ENCODE peak calls at places on chromosomes 4 and X, in four cellular contexts. C is AG08396; T is stimulated activated CD4-positive, alpha-beta T cell treated with anti-CD3 and anti-CD28 coated beads, Interleukin-1b, Interleukin-23, amount 100 ng/mL, for 24 hours; Z is kidney tubule cell. Y is an unnamed sample.

GRCh38 chrX:29666361-29666760 is 549.0 kb upstream of the MAGEB2 start:
- DNase-seq in C (no peak), T (no peak), Z (no peak), Y (no peak)

GRCh38 chrX:46681849-46682248 is 77.1 kb downstream of the SLC9A7 start:
- DNase-seq in T (no peak), Z (no peak), C (no peak), Y (no peak)

GRCh38 chr4:187128226-187128625 is 404.6 kb upstream of the FAT1 start:
- DNase-seq in T (no peak), C (no peak), Z (peak), Y (no peak)

GRCh38 chrX:154751121-154751668 is 318 bp upstream of the GAB3 start:
- DNase-seq in Z (no peak), C (no peak), T (no peak), Y (no peak)

GRCh38 chrX:148448686-148449085 is 51.7 kb upstream of the AFF2 start:
- DNase-seq in T (no peak), Z (no peak), C (no peak), Y (no peak)

GRCh38 chrX:40094041-40094899 is 3.5 kb downstream of the BCOR start:
- DNase-seq in T (no peak), C (no peak), Z (peak), Y (no peak)

GRCh38 chrX:49250578-49250977 is 13.9 kb downstream of the FOXP3 start:
- DNase-seq in C (no peak), Z (no peak), T (no peak), Y (no peak)

GRCh38 chrX:120402363-120402762 is 40.5 kb downstream of the ATP1B4 start:
- DNase-seq in Z (no peak), C (no peak), T (no peak), Y (no peak)

GRCh38 chr4:183600189-183600685 is 58.7 kb downstream of the RWDD4 start:
- DNase-seq in C (no peak), Z (no peak), T (no peak), Y (no peak)

GRCh38 chrX:152450076-152450475 is 1.0 kb downstream of the GABRA3 start:
- DNase-seq in Z (no peak), C (no peak), T (no peak), Y (no peak)

GRCh38 chrX:153648358-153649177 is 1.6 kb downstream of the DUSP9 start:
- DNase-seq in Z (no peak), C (no peak), T (no peak), Y (no peak)

GRCh38 chrX:68532828-68533227 is 34.0 kb downstream of the YIPF6 start:
- DNase-seq in Z (no peak), T (no peak), C (no peak), Y (no peak)